ENCODE peak calls at places on chromosomes 7 and 10, in five cellular contexts. S is H1, L is GM23338, K is GM12892, E is suprapubic skin. I is an unnamed sample.

GRCh38 chr10:97669561-97669960 is 17.5 kb downstream of the AVPI1 start:
- DNase-seq in E (no peak), S (no peak), K (no peak), L (no peak), I (no peak)

GRCh38 chr7:151782598-151783448 is 94.1 kb downstream of the PRKAG2 start:
- DNase-seq in L (peak), S (peak), K (peak), E (peak), I (peak)

GRCh38 chr10:111560042-111560441 is 483.2 kb downstream of the ADRA2A start:
- DNase-seq in K (no peak), S (no peak), L (no peak), E (no peak), I (no peak)

GRCh38 chr10:43727935-43728334 is 79.3 kb upstream of the ZNF32 start:
- DNase-seq in E (no peak), L (no peak), S (no peak), K (no peak), I (peak)

GRCh38 chr10:70557876-70558275 is 44.7 kb downstream of the PRF1 start:
- DNase-seq in K (no peak), E (no peak), L (no peak), S (no peak), I (no peak)

GRCh38 chr10:123967626-123968243 is 76.1 kb upstream of the CPXM2 start:
- DNase-seq in S (peak), K (peak), E (peak), L (peak), I (peak)

GRCh38 chr7:71015260-71015900 is 116.6 kb upstream of the GALNT17 start:
- DNase-seq in S (no peak), E (no peak), K (no peak), L (no peak), I (no peak)

GRCh38 chr10:76035728-76036409 is 604.4 kb downstream of the LRMDA start:
- DNase-seq in E (no peak), K (no peak), L (peak), S (no peak), I (no peak)

GRCh38 chr10:23088609-23089008 is 6.8 kb upstream of the MSRB2 start:
- DNase-seq in K (no peak), L (no peak), S (no peak), E (no peak), I (no peak)

GRCh38 chr7:31860925-31861324 is 173.9 kb downstream of the PPP1R17 start:
- DNase-seq in E (no peak), S (no peak), L (no peak), K (no peak), I (no peak)

GRCh38 chr10:21530616-21531015 is 3.4 kb upstream of the MLLT10 start:
- DNase-seq in L (no peak), S (no peak), K (no peak), E (no peak), I (no peak)

GRCh38 chr10:62305813-62306212 is 37.2 kb upstream of the RTKN2 start:
- DNase-seq in K (no peak), S (no peak), L (no peak), E (no peak), I (no peak)

GRCh38 chr10:133143200-133143533 is 16.9 kb upstream of the KNDC1 start:
- DNase-seq in L (no peak), E (no peak), S (no peak), K (no peak), I (no peak)

GRCh38 chr10:86611386-86611785 is 43.0 kb upstream of the OPN4 start:
- DNase-seq in L (no peak), E (no peak), S (no peak), K (no peak), I (no peak)

GRCh38 chr7:37285701-37286475 is 162.8 kb downstream of the ELMO1 start:
- DNase-seq in E (no peak), K (no peak), L (no peak), S (no peak), I (no peak)

GRCh38 chr7:28784166-28784870 is 173.8 kb downstream of the TRIL start:
- DNase-seq in S (no peak), K (no peak), E (no peak), L (no peak), I (no peak)

GRCh38 chr7:30327813-30328212 is 43.4 kb downstream of the ZNRF2 start:
- DNase-seq in S (no peak), L (no peak), K (no peak), E (no peak), I (no peak)

GRCh38 chr10:15112657-15113056 is 15.5 kb downstream of the RPP38 start:
- DNase-seq in S (no peak), K (no peak), L (peak), E (no peak), I (no peak)

GRCh38 chr7:157508477-157508881 is 171.7 kb downstream of the DNAJB6 start:
- DNase-seq in K (no peak), S (no peak), L (no peak), E (no peak), I (peak)

GRCh38 chr10:15228426-15228825 is 59.9 kb upstream of the NMT2 start:
- DNase-seq in E (no peak), S (no peak), L (no peak), K (no peak), I (no peak)

GRCh38 chr7:148587076-148587475 is 3.5 kb upstream of the C7orf33 start:
- DNase-seq in S (no peak), K (no peak), E (no peak), L (no peak), I (no peak)

GRCh38 chr10:107423903-107424302 is 259.4 kb upstream of the SORCS1 start:
- DNase-seq in E (no peak), L (no peak), K (no peak), S (no peak), I (no peak)

GRCh38 chr10:80371462-80371861 is 14.9 kb downstream of the DYDC2 start:
- DNase-seq in L (no peak), K (no peak), E (no peak), S (no peak), I (no peak)

GRCh38 chr10:33871557-33871956 is 537.1 kb upstream of the NRP1 start:
- DNase-seq in E (no peak), S (no peak), K (no peak), L (no peak), I (no peak)

GRCh38 chr7:47378728-47379395 is 203.0 kb downstream of the TNS3 start:
- DNase-seq in S (no peak), E (no peak), L (no peak), K (no peak), I (peak)

GRCh38 chr7:5337047-5337446 is 54.3 kb downstream of the SLC29A4 start:
- DNase-seq in S (no peak), L (no peak), K (no peak), E (no peak), I (no peak)

GRCh38 chr10:118840071-118840775 is 85.5 kb upstream of the CACUL1 start:
- DNase-seq in S (no peak), K (no peak), L (no peak), E (no peak), I (no peak)

GRCh38 chr10:74883428-74883827 is 57.0 kb downstream of the KAT6B start:
- DNase-seq in L (no peak), S (no peak), E (no peak), K (no peak), I (no peak)

GRCh38 chr10:23834096-23834495 is 374.8 kb upstream of the KIAA1217 start:
- DNase-seq in S (no peak), K (no peak), L (no peak), E (no peak), I (no peak)

GRCh38 chr10:128322106-128322505 is 195.9 kb upstream of the MKI67 start:
- DNase-seq in L (no peak), K (no peak), E (no peak), S (no peak), I (no peak)

GRCh38 chr10:128324468-128324867 is 198.2 kb upstream of the MKI67 start:
- DNase-seq in L (no peak), K (no peak), E (no peak), S (no peak), I (no peak)

GRCh38 chr10:128325788-128326187 is 199.6 kb upstream of the MKI67 start:
- DNase-seq in E (no peak), S (no peak), K (no peak), L (no peak), I (no peak)

GRCh38 chr10:128322950-128323349 is 196.7 kb upstream of the MKI67 start:
- DNase-seq in S (no peak), L (no peak), E (no peak), K (no peak), I (no peak)

GRCh38 chr10:128324058-128324457 is 197.8 kb upstream of the MKI67 start:
- DNase-seq in E (no peak), S (peak), K (no peak), L (peak), I (no peak)
- TF ChIP-seq POLR2AphosphoS5 in E (no peak), S (no peak), K (no peak), L (no peak), I (no peak)

GRCh38 chr7:101733713-101734475 is 83.5 kb upstream of the CUX1 start:
- DNase-seq in S (no peak), K (no peak), E (no peak), L (peak), I (peak)
- TF ChIP-seq POLR2AphosphoS5 in S (no peak), K (no peak), E (no peak), L (no peak), I (peak)

GRCh38 chr10:115762029-115762428 is 511.0 kb downstream of the GFRA1 start:
- DNase-seq in L (no peak), K (no peak), E (no peak), S (no peak), I (no peak)

GRCh38 chr10:115760131-115760530 is 512.9 kb downstream of the GFRA1 start:
- DNase-seq in S (no peak), L (no peak), E (no peak), K (no peak), I (no peak)

DNA sequence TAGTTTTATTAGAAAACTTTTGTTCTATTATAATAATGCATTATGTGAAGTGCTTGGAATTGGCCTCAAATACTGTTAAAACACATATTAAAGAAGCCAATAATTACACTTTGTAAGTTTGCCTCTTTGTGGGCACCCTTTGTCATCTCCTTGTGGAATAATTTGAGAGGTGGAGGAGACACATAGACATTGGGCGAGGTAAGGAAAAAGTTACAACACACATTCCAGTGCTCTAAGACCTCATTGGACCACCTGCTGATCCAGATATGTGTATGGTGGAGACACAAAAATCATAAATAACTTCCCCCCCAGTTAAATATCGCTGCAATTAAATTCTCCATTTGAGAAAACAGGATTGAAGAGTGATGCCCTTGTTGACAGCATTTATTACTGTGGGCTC is 511.8 kb downstream of the GFRA1 start:
- DNase-seq in K (no peak), S (no peak), E (no peak), L (no peak), I (no peak)
- TF ChIP-seq POLR2AphosphoS5 in K (no peak), S (no peak), E (no peak), L (no peak), I (no peak)

GRCh38 chr10:84342584-84342983 is 14.2 kb downstream of the CCSER2 start:
- DNase-seq in S (no peak), L (no peak), E (no peak), K (no peak), I (no peak)

GRCh38 chr10:84341983-84342382 is 13.6 kb downstream of the CCSER2 start:
- DNase-seq in L (peak), S (no peak), K (no peak), E (no peak), I (no peak)

GRCh38 chr10:84344560-84344959 is 16.2 kb downstream of the CCSER2 start:
- DNase-seq in S (no peak), L (no peak), K (no peak), E (no peak), I (no peak)

GRCh38 chr10:84341538-84341856 is 13.1 kb downstream of the CCSER2 start:
- DNase-seq in K (no peak), S (no peak), L (peak), E (no peak), I (no peak)

GRCh38 chr10:84343831-84344230 is 15.4 kb downstream of the CCSER2 start:
- DNase-seq in E (no peak), L (no peak), K (no peak), S (no peak), I (no peak)
- TF ChIP-seq POLR2AphosphoS5 in E (no peak), L (no peak), K (no peak), S (no peak), I (no peak)

GRCh38 chr10:113679463-113680171 is at the start of gene CASP7:
- DNase-seq in K (peak), E (peak), L (peak), S (peak), I (peak)
- TF ChIP-seq POLR2AphosphoS5 in K (peak), E (no peak), L (peak), S (peak), I (peak)